ENCODE peak calls at places on chromosomes 2 and 18, in seven cellular contexts. I, S, V, K, P, J and Y are unnamed samples.

GRCh38 chr2:225558425-225558824 is 158.9 kb downstream of the NYAP2 start:
- DNase-seq in V (no peak), P (no peak), J (no peak), K (no peak), I (no peak), S (no peak), Y (no peak)

GRCh38 chr18:515156-515815 is 14.8 kb upstream of the COLEC12 start:
- DNase-seq in I (no peak), J (no peak), V (no peak), S (no peak), K (no peak), P (no peak), Y (no peak)

GRCh38 chr2:158553257-158553656 is 96.5 kb downstream of the PKP4 start:
- DNase-seq in K (no peak), J (no peak), S (no peak), P (no peak), V (no peak), I (no peak), Y (no peak)

GRCh38 chr2:61898810-61899209 is 6.7 kb upstream of the COMMD1 start:
- DNase-seq in K (peak), J (no peak), I (peak), V (no peak), P (peak), S (peak), Y (no peak)

GRCh38 chr2:45068643-45069140 is 59.4 kb upstream of the SIX2 start:
- DNase-seq in J (no peak), I (peak), K (no peak), S (no peak), P (no peak), V (no peak), Y (no peak)

GRCh38 chr2:38876407-38876806 is 631 bp downstream of the MORN2 start:
- DNase-seq in V (no peak), P (no peak), I (peak), S (no peak), K (no peak), J (no peak), Y (no peak)

GRCh38 chr2:25590921-25591505 is 82.4 kb downstream of the DTNB start:
- DNase-seq in I (no peak), J (no peak), V (no peak), S (no peak), K (no peak), P (no peak), Y (no peak)

GRCh38 chr2:118403658-118404451 is 315.6 kb downstream of the INSIG2 start:
- DNase-seq in K (no peak), S (no peak), P (peak), J (no peak), I (peak), V (no peak), Y (no peak)

GRCh38 chr18:44464401-44465185 is 216.1 kb upstream of the SETBP1 start:
- DNase-seq in P (peak), V (no peak), K (no peak), J (no peak), I (peak), S (no peak), Y (no peak)

GRCh38 chr2:232891621-232892071 is 21.6 kb downstream of the SNORC start:
- DNase-seq in I (peak), S (no peak), K (no peak), V (no peak), P (no peak), J (no peak), Y (peak)

GRCh38 chr2:47519147-47519537 is 116.2 kb downstream of the MSH2 start:
- DNase-seq in J (no peak), S (no peak), P (no peak), K (no peak), I (no peak), V (no peak), Y (no peak)

GRCh38 chr2:74383254-74383653 is 3.1 kb upstream of the DCTN1 start:
- DNase-seq in P (no peak), J (no peak), I (peak), V (no peak), S (no peak), K (no peak), Y (peak)

GRCh38 chr2:152942940-152943440 is 224.6 kb downstream of the ARL6IP6 start:
- DNase-seq in P (no peak), J (no peak), S (no peak), V (no peak), I (no peak), K (no peak), Y (no peak)

GRCh38 chr18:67875057-67875456 is 358.5 kb upstream of the DSEL start:
- DNase-seq in P (no peak), I (no peak), J (no peak), K (no peak), S (no peak), V (no peak), Y (no peak)

GRCh38 chr2:224126001-224126400 is 86.9 kb upstream of the SERPINE2 start:
- DNase-seq in P (no peak), I (peak), V (no peak), K (no peak), J (no peak), S (no peak), Y (no peak)

GRCh38 chr2:159506764-159507406 is 109.5 kb downstream of the BAZ2B start:
- DNase-seq in V (no peak), J (no peak), K (no peak), S (no peak), P (peak), I (peak), Y (no peak)

GRCh38 chr2:199100326-199101110 is 357.2 kb downstream of the SATB2 start:
- DNase-seq in K (no peak), P (peak), I (peak), V (peak), J (no peak), S (no peak), Y (no peak)

GRCh38 chr2:62423235-62423634 is 82.8 kb downstream of the TMEM17 start:
- DNase-seq in S (no peak), V (no peak), K (no peak), P (no peak), I (peak), J (no peak), Y (peak)

GRCh38 chr18:68034293-68034692 is 517.8 kb upstream of the DSEL start:
- DNase-seq in V (peak), I (peak), S (no peak), J (no peak), K (no peak), P (no peak), Y (no peak)

GRCh38 chr2:6524678-6525367 is 340.9 kb downstream of the CMPK2 start:
- DNase-seq in K (peak), J (no peak), P (no peak), S (no peak), I (no peak), V (no peak), Y (no peak)

GRCh38 chr18:63427566-63427965 is 5.3 kb upstream of the VPS4B start:
- DNase-seq in J (no peak), S (peak), V (no peak), K (no peak), I (peak), P (peak), Y (no peak)

GRCh38 chr2:117760916-117761315 is 53.6 kb upstream of the DDX18 start:
- DNase-seq in I (peak), P (no peak), J (no peak), V (peak), S (no peak), K (no peak), Y (no peak)

GRCh38 chr18:58102875-58103274 is 58.8 kb downstream of the NEDD4L start:
- DNase-seq in V (no peak), S (no peak), K (no peak), P (no peak), I (no peak), J (no peak), Y (no peak)

GRCh38 chr18:63098014-63098981 is 221.3 kb downstream of the BCL2 start:
- DNase-seq in K (no peak), V (no peak), I (no peak), P (no peak), S (peak), J (peak), Y (no peak)